ENCODE peak calls at places on chromosomes 11 and 22, in ten cellular contexts. H, U, P, E, B, O, Y, V, I and N are unnamed samples.

GRCh38 chr22:32325811-32326237 is 31.8 kb upstream of the RFPL3 start:
- DNase-seq in P (no peak), Y (no peak), H (no peak), V (no peak), U (no peak), I (no peak), O (no peak), E (no peak), B (no peak), N (no peak)

GRCh38 chr11:3613998-3614741 is 27.6 kb downstream of the ART5 start:
- DNase-seq in Y (no peak), B (no peak), E (no peak), U (no peak), V (no peak), P (no peak), O (no peak), H (no peak), I (no peak), N (no peak)

GRCh38 chr22:45604239-45604711 is 67.4 kb upstream of the ATXN10 start:
- DNase-seq in I (no peak), H (no peak), V (no peak), P (no peak), E (no peak), Y (no peak), B (no peak), O (peak), U (no peak), N (peak)

GRCh38 chr11:326842-327580 is 6.4 kb upstream of the IFITM3 start:
- DNase-seq in V (peak), I (no peak), Y (no peak), U (peak), O (no peak), B (peak), P (no peak), E (peak), H (no peak), N (no peak)

GRCh38 chr22:42000466-42000865 is 1.9 kb downstream of the WBP2NL start:
- DNase-seq in P (no peak), E (no peak), V (no peak), U (no peak), I (no peak), B (no peak), O (no peak), Y (no peak), H (no peak), N (no peak)

GRCh38 chr11:62575837-62576236 is 2.1 kb upstream of the EEF1G start:
- DNase-seq in Y (no peak), H (no peak), O (no peak), P (no peak), B (no peak), U (no peak), V (no peak), E (peak), I (no peak), N (no peak)

GRCh38 chr11:20247540-20248138 is 87.4 kb upstream of the DBX1 start:
- DNase-seq in B (no peak), E (no peak), U (no peak), I (no peak), H (no peak), V (no peak), Y (no peak), P (no peak), O (no peak), N (no peak)

GRCh38 chr11:70740475-70740825 is 342.1 kb downstream of the CTTN start:
- DNase-seq in H (no peak), V (no peak), E (no peak), B (no peak), U (no peak), O (no peak), Y (no peak), I (no peak), P (no peak), N (no peak)

GRCh38 chr11:88297320-88298263 is 39.9 kb downstream of the CTSC start:
- DNase-seq in P (no peak), V (no peak), B (no peak), I (no peak), Y (no peak), U (no peak), H (no peak), O (no peak), E (no peak), N (no peak)